ENCODE peak calls at places on chromosomes 12 and 14, in six cellular contexts. B, M, Q, W, P and K are unnamed samples.

GRCh38 chr14:92524603-92525185 is 11.1 kb downstream of the RIN3 start:
- DNase-seq in P (no peak), M (no peak), W (no peak), B (no peak), Q (no peak), K (no peak)

GRCh38 chr14:51479584-51480305 is 172.0 kb upstream of the FRMD6 start:
- DNase-seq in P (no peak), B (no peak), M (no peak), Q (peak), W (peak), K (no peak)

GRCh38 chr12:51970904-51971646 is 19.6 kb downstream of the ACVR1B start:
- DNase-seq in B (peak), Q (no peak), P (no peak), W (peak), M (peak), K (peak)

GRCh38 chr12:114407566-114408411 is 1.8 kb upstream of the TBX5 start:
- DNase-seq in P (no peak), M (no peak), B (no peak), W (peak), Q (no peak), K (no peak)

GRCh38 chr12:27766587-27766986 is 13.4 kb upstream of the KLHL42 start:
- DNase-seq in Q (no peak), W (no peak), P (no peak), B (no peak), M (no peak), K (no peak)

GRCh38 chr14:103629503-103630121 is 601 bp downstream of the KLC1 start:
- DNase-seq in M (peak), Q (no peak), W (no peak), B (peak), P (no peak), K (no peak)

GRCh38 chr14:51094282-51094821 is 553 bp downstream of the TRIM9 start:
- DNase-seq in P (no peak), Q (no peak), W (no peak), B (no peak), M (peak), K (no peak)

GRCh38 chr14:50272498-50272897 is 39.5 kb downstream of the L2HGDH start:
- DNase-seq in B (no peak), Q (peak), P (no peak), M (no peak), W (peak), K (no peak)

GRCh38 chr12:57149309-57149900 is 2.0 kb upstream of the LRP1-AS start:
- DNase-seq in P (no peak), Q (peak), B (peak), M (no peak), W (peak), K (peak)

GRCh38 chr12:41724216-41724615 is 420.5 kb downstream of the GXYLT1 start:
- DNase-seq in W (no peak), M (no peak), Q (no peak), P (no peak), B (no peak), K (no peak)